ENCODE peak calls at places on chromosomes 12 and 14, in four cellular contexts. M, S, T and Z are unnamed samples.

GRCh38 chr14:94449930-94450329 is 2.7 kb downstream of the SERPINA11 start:
- DNase-seq in M (no peak), S (no peak), T (no peak), Z (no peak)

GRCh38 chr14:59484611-59485174 is 376 bp downstream of the JKAMP start:
- DNase-seq in M (no peak), S (no peak), T (peak), Z (no peak)

GRCh38 chr12:113477171-113477841 is 5.6 kb upstream of the LHX5 start:
- DNase-seq in M (no peak), S (no peak), T (no peak), Z (no peak)

GRCh38 chr14:65846469-65846868 is 433.9 kb downstream of the FUT8 start:
- DNase-seq in M (no peak), S (no peak), T (no peak), Z (no peak)

GRCh38 chr12:17511369-17511768 is 578.6 kb downstream of the RERGL start:
- DNase-seq in M (no peak), S (no peak), T (no peak), Z (no peak)

GRCh38 chr14:104284636-104285482 is 146.5 kb downstream of the KIF26A start:
- DNase-seq in M (no peak), S (no peak), T (no peak), Z (no peak)

GRCh38 chr12:89949457-89950195 is 241.0 kb upstream of the ATP2B1 start:
- DNase-seq in M (peak), S (no peak), T (peak), Z (peak)

GRCh38 chr14:89534896-89535615 is 118.0 kb upstream of the FOXN3 start:
- DNase-seq in M (no peak), S (no peak), T (peak), Z (no peak)

GRCh38 chr14:95876769-95877490 is at the start of gene TUNAR:
- DNase-seq in M (no peak), S (no peak), T (no peak), Z (no peak)

GRCh38 chr14:20751963-20752562 is 6.4 kb downstream of the EDDM3A start:
- DNase-seq in M (no peak), S (no peak), T (no peak), Z (no peak)

GRCh38 chr12:113960030-113960429 is 6.1 kb downstream of the RBM19 start:
- DNase-seq in M (no peak), S (no peak), T (no peak), Z (no peak)

GRCh38 chr12:32535260-32535999 is 136.1 kb downstream of the FGD4 start:
- DNase-seq in M (no peak), S (peak), T (peak), Z (peak)

GRCh38 chr14:35332517-35333346 is 40.5 kb downstream of the PSMA6 start:
- DNase-seq in M (no peak), S (no peak), T (no peak), Z (peak)

GRCh38 chr12:22284871-22285270 is 49.6 kb downstream of the ST8SIA1 start:
- DNase-seq in M (no peak), S (no peak), T (peak), Z (no peak)

GRCh38 chr12:73383584-73384229 is 1111.5 kb downstream of the TRHDE start:
- DNase-seq in M (no peak), S (no peak), T (no peak), Z (no peak)

GRCh38 chr12:106739318-106739717 is 35.2 kb upstream of the RIC8B start:
- DNase-seq in M (no peak), S (no peak), T (no peak), Z (no peak)

GRCh38 chr12:53231859-53232640 is at the start of gene RARG:
- DNase-seq in M (no peak), S (peak), T (no peak), Z (peak)

GRCh38 chr12:14776236-14776959 is 26.9 kb downstream of the WBP11 start:
- DNase-seq in M (no peak), S (no peak), T (peak), Z (no peak)
- TF ChIP-seq CTCF in M (no peak), S (no peak), T (peak), Z (no peak)

GRCh38 chr14:69291891-69292586 is 32.1 kb downstream of the GALNT16 start:
- DNase-seq in M (no peak), S (no peak), T (no peak), Z (no peak)

GRCh38 chr14:69288001-69288771 is 28.2 kb downstream of the GALNT16 start:
- DNase-seq in M (peak), S (no peak), T (peak), Z (peak)

GRCh38 chr14:69289811-69290520 is 30.0 kb downstream of the GALNT16 start:
- DNase-seq in M (no peak), S (no peak), T (no peak), Z (no peak)

GRCh38 chr14:69288956-69289705 is 29.2 kb downstream of the GALNT16 start:
- DNase-seq in M (no peak), S (no peak), T (no peak), Z (no peak)

GRCh38 chr14:69291396-69291795 is 31.4 kb downstream of the GALNT16 start:
- DNase-seq in M (no peak), S (no peak), T (no peak), Z (no peak)
- TF ChIP-seq CTCF in M (no peak), S (no peak), T (no peak), Z (no peak)

DNA sequence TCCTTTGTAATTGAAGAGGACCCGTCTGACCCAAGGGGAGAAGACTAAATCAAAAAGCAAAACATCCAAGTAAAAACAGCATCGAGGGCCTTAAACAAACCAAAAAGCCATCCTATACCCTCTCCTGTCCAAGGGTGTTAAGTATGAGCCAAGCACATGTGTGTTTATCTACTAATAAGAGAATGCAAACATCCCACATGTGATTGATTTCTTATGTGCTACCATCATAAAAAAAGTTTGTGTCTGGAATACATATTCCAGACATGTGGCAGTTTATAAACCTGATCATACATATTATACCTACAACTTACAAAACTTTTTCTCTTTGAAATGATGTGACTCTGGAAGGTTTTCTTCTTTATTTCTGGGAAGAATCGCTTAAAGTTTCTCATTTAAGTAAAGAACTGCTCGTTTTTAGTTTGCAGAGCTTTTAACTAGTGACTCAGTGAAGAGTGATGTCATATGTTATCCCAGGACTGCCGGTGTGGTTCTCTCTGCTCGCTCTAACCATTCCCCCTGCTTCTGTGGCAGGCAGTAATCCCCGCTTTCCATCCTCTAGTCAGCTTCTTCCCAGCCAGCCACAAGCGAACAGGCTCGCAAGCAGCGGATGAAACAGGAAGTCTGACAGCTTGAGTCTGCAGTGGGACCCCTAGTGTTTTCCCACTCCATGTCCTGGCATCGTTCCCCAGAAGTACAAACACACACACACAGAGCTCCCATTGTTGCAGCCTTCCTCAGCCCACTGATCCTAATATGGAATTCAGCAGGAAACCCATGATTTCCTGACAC is 431 bp upstream of the RHOJ start:
- DNase-seq in M (peak), S (peak), T (peak), Z (peak)
- TF ChIP-seq CTCF in M (peak), S (no peak), T (peak), Z (no peak)

DNA sequence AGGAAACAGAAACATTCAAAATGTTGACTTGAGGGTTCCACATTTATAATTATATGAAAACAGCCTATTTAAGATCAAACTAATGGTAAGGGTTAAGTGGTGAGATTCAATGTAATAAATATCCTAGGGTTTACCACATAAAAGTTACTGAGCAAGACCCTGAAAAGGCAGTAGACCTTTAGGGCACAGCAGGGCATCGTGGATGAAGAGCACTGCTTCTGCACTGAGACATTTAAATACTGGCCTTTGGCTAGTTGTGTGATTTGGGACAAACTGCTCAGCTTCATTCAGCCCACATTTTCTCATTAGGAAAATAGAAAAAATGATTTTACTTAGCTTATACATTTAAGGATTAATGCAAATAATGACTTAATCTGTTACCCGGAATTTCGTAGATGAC is 42.0 kb downstream of the CNTN1 start:
- DNase-seq in M (no peak), S (no peak), T (no peak), Z (no peak)
- TF ChIP-seq CTCF in M (no peak), S (no peak), T (no peak), Z (no peak)